ENCODE peak calls at places on chromosomes 2 and 18, in five cellular contexts. S, T, K, U and N are unnamed samples.

GRCh38 chr18:34592961-34593382 is 117.1 kb upstream of the DTNA start:
- ATAC-seq in S (no peak), T (peak), K (peak), U (no peak), N (peak)

GRCh38 chr2:100679211-100679610 is 116.4 kb downstream of the PDCL3 start:
- ATAC-seq in S (no peak), T (no peak), K (no peak), U (no peak), N (no peak)

GRCh38 chr2:161952722-161953322 is 121.2 kb downstream of the DPP4 start:
- ATAC-seq in S (peak), T (no peak), K (no peak), U (no peak), N (no peak)

GRCh38 chr2:224971214-224971613 is 71.1 kb downstream of the DOCK10 start:
- ATAC-seq in S (no peak), T (no peak), K (no peak), U (no peak), N (no peak)

GRCh38 chr2:171712051-171712450 is 24.8 kb downstream of the DYNC1I2 start:
- ATAC-seq in S (no peak), T (no peak), K (peak), U (no peak), N (no peak)

GRCh38 chr2:3131636-3132326 is 245.8 kb downstream of the EIPR1 start:
- ATAC-seq in S (peak), T (no peak), K (no peak), U (no peak), N (no peak)

GRCh38 chr2:234745347-234745746 is 206.5 kb upstream of the SH3BP4 start:
- ATAC-seq in S (no peak), T (no peak), K (no peak), U (no peak), N (no peak)

GRCh38 chr2:234587341-234588053 is 90.6 kb upstream of the ARL4C start:
- ATAC-seq in S (no peak), T (no peak), K (peak), U (no peak), N (no peak)